ENCODE peak calls at places on chromosomes 6 and 20, in four cellular contexts. F, K, L and Y are unnamed samples.

GRCh38 chr6:116210750-116211425 is 43.0 kb downstream of the TSPYL4 start:
- DNase-seq in L (peak; percentile 66), K (no peak), F (no peak), Y (no peak)

GRCh38 chr6:146598785-146599405 is at the start of gene ADGB:
- DNase-seq in F (no peak), K (peak; percentile 15), L (peak; percentile 75), Y (peak; percentile 50)

GRCh38 chr20:64241061-64241460 is 14.5 kb upstream of the PCMTD2 start:
- DNase-seq in L (no peak), K (no peak), F (no peak), Y (no peak)

GRCh38 chr20:57444394-57445048 is 53.3 kb downstream of the RBM38 start:
- DNase-seq in K (no peak), F (no peak), L (no peak), Y (no peak)

GRCh38 chr6:74764486-74764885 is 441.4 kb downstream of the COL12A1 start:
- DNase-seq in F (no peak), L (no peak), K (no peak), Y (no peak)

GRCh38 chr6:56437171-56437900 is 190.0 kb upstream of the COL21A1 start:
- DNase-seq in K (no peak), L (no peak), F (no peak), Y (no peak)

GRCh38 chr6:14053776-14054175 is 63.8 kb upstream of the CD83 start:
- DNase-seq in L (no peak), F (no peak), K (no peak), Y (no peak)

GRCh38 chr6:138456393-138456775 is 42.9 kb downstream of the NHSL1 start:
- DNase-seq in L (no peak), K (no peak), F (no peak), Y (no peak)

GRCh38 chr6:7271205-7271534 is 41.8 kb downstream of the SSR1 start:
- DNase-seq in K (no peak), L (no peak), F (no peak), Y (no peak)

GRCh38 chr6:30613251-30614043 is 3.6 kb downstream of the PPP1R10 start:
- DNase-seq in K (no peak), F (no peak), L (no peak), Y (no peak)

GRCh38 chr6:140437619-140438345 is 1063.3 kb upstream of the CITED2 start:
- DNase-seq in F (no peak), L (no peak), K (no peak), Y (no peak)

GRCh38 chr20:50304501-50304856 is 113.8 kb downstream of the CEBPB start:
- DNase-seq in L (peak; percentile 93), K (no peak), F (no peak), Y (no peak)

GRCh38 chr6:105474234-105474633 is 71.4 kb upstream of the PREP start:
- DNase-seq in L (no peak), F (no peak), K (no peak), Y (no peak)

GRCh38 chr6:17393335-17394191 is at the start of gene CAP2:
- DNase-seq in K (peak; percentile 58), L (peak; percentile 44), F (peak; percentile 91), Y (peak; percentile 57)

GRCh38 chr20:35171753-35172433 is at the start of gene PROCR:
- DNase-seq in L (peak; percentile 95), K (peak; percentile 94), F (peak; percentile 96), Y (peak; percentile 21)

GRCh38 chr6:143620461-143620860 is 57.3 kb upstream of the PHACTR2 start:
- DNase-seq in K (no peak), F (no peak), L (peak; percentile 65), Y (no peak)

GRCh38 chr6:39062014-39062740 is 13.6 kb downstream of the GLP1R start:
- DNase-seq in K (no peak), L (no peak), F (peak; percentile 90), Y (no peak)

GRCh38 chr6:38517005-38517404 is 122.7 kb downstream of the BTBD9 start:
- DNase-seq in F (no peak), K (no peak), L (no peak), Y (no peak)

GRCh38 chr6:2920671-2921112 is 17.6 kb upstream of the SERPINB9 start:
- DNase-seq in F (peak; percentile 15), K (no peak), L (no peak), Y (no peak)

GRCh38 chr6:170052991-170053821 is 237.7 kb downstream of the DLL1 start:
- DNase-seq in L (no peak), F (peak; percentile 2), K (no peak), Y (peak; percentile 31)

GRCh38 chr6:168518867-168519266 is 77.9 kb downstream of the SMOC2 start:
- DNase-seq in L (no peak), F (no peak), K (no peak), Y (no peak)

GRCh38 chr6:121800047-121800446 is 364.6 kb downstream of the GJA1 start:
- DNase-seq in F (no peak), L (no peak), K (no peak), Y (no peak)

GRCh38 chr6:26205161-26205624 is 118.0 kb downstream of the HFE start:
- DNase-seq in K (peak; percentile 55), F (peak; percentile 95), L (peak; percentile 95), Y (peak; percentile 89)

GRCh38 chr6:24270011-24270410 is 87.8 kb downstream of the DCDC2 start:
- DNase-seq in K (no peak), L (no peak), F (no peak), Y (no peak)

GRCh38 chr6:134435814-134436280 is 117.9 kb upstream of the SGK1 start:
- DNase-seq in L (no peak), K (no peak), F (no peak), Y (no peak)

GRCh38 chr6:14770572-14770971 is 475.3 kb upstream of the JARID2 start:
- DNase-seq in F (no peak), L (peak; percentile 44), K (no peak), Y (no peak)

GRCh38 chr20:54698373-54698772 is 223.0 kb downstream of the DOK5 start:
- DNase-seq in L (no peak), F (no peak), K (no peak), Y (no peak)

GRCh38 chr20:35120012-35120701 is 27.0 kb downstream of the EDEM2 start:
- DNase-seq in K (no peak), L (peak; percentile 94), F (no peak), Y (no peak)

GRCh38 chr6:116580198-116580597 is 8.9 kb downstream of the RWDD1 start:
- DNase-seq in K (no peak), F (no peak), L (peak; percentile 78), Y (no peak)

GRCh38 chr6:13586936-13587542 is 12.6 kb downstream of the SIRT5 start:
- DNase-seq in L (no peak), F (no peak), K (no peak), Y (no peak)

GRCh38 chr20:37295595-37295994 is 6.1 kb downstream of the MANBAL start:
- DNase-seq in L (no peak), F (no peak), K (peak; percentile 25), Y (no peak)
- H3K4me3 ChIP-seq in L (no peak overlapping the region), F (no peak overlapping the region), K (no peak overlapping the region), Y (no peak overlapping the region)

DNA sequence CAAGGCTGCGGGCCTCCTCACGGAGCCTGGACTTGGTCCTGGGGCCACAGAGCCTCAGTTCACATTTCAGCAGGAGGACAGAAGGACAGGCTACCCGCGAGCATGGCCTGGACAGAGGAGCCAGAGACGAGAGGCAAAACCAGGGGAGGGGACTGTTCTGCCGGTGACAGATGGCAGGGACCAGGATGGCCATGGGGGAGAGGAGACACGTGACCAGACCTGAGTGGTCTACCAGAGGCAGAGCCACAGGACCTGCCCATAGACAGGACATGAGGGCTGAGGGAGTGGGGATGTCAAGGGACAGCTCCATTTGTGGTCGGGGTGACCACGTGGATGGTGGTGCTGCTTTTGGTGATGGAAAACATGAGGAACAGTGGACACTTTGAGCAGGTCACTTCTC is 207.9 kb downstream of the NFATC2 start:
- DNase-seq in L (no peak), K (no peak), F (no peak), Y (no peak)
- H3K27ac ChIP-seq in L (no peak overlapping the region), K (peak overlapping the region; percentile 71), F (no peak overlapping the region), Y (no peak overlapping the region)

DNA sequence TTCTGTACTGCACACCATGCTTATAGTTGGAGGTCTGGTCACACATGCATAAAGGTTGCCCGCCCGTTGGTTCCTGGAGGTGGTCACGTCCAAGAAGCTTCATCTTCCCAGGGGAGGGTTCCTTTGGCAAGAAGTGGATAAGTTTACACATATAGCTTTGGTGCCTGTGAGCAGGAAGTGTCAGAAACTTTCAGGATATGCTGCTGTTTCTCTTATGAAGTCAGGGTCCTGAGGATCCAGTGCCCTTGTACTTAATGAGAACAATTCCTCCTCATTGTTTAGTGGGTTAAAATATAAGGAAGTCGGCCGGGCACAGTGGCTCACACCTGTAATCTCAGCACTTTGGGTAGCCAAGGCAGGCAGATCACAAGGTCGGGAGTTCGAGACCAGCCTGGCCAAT is 115.5 kb upstream of the DUSP22 start:
- DNase-seq in F (no peak), K (no peak), L (no peak), Y (no peak)
- TF ChIP-seq CTCF in F (no peak), K (no peak), L (no peak), Y (no peak)

GRCh38 chr6:165468361-165468760 is 159.0 kb upstream of the C6orf118 start:
- DNase-seq in L (no peak), K (no peak), F (no peak), Y (no peak)

GRCh38 chr6:165469483-165469882 is 160.1 kb upstream of the C6orf118 start:
- DNase-seq in K (no peak), L (no peak), F (no peak), Y (no peak)

DNA sequence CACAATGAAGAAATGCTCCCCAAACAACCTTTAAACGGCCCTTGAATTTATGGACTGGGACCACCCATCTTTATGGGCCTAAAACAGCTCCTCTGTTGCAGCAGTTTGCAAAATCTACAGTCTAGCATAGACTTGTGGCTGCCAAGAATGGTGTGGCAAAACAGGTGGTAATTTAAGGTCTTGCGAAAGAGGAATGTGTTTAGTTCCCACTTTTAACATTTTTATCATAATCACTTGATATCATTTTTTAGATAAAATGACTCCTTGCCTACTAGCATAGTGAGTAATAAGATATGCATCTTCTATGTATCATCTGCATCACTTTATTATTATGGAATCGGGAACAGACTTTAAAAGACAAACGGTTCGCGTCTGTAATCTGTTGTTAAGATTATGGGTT is 159.4 kb upstream of the C6orf118 start:
- DNase-seq in K (no peak), F (no peak), L (peak; percentile 26), Y (no peak)
- H3K4me3 ChIP-seq in K (no peak overlapping the region), F (no peak overlapping the region), L (no peak overlapping the region), Y (no peak overlapping the region)

GRCh38 chr20:38645318-38645717 is 43.7 kb downstream of the ARHGAP40 start:
- DNase-seq in L (no peak), F (no peak), K (no peak), Y (no peak)
- H3K27ac ChIP-seq in L (no peak overlapping the region), F (no peak overlapping the region), K (no peak overlapping the region), Y (no peak overlapping the region)

GRCh38 chr6:36545767-36546663 is 1.3 kb downstream of the STK38 start:
- DNase-seq in L (peak; percentile 37), K (no peak), F (peak; percentile 33), Y (no peak)

GRCh38 chr6:36547646-36548400 is 544 bp upstream of the STK38 start:
- DNase-seq in L (no peak), F (no peak), K (no peak), Y (no peak)

GRCh38 chr6:36546664-36546957 is 668 bp downstream of the STK38 start:
- DNase-seq in F (no peak), K (no peak), L (no peak), Y (no peak)

GRCh38 chr6:36548401-36548743 is 1.1 kb upstream of the STK38 start:
- DNase-seq in L (no peak), K (no peak), F (no peak), Y (no peak)

GRCh38 chr6:36546958-36547645 is at the start of gene STK38:
- DNase-seq in F (peak; percentile 97), K (peak; percentile 90), L (peak; percentile 92), Y (peak; percentile 82)
- TF ChIP-seq CTCF in F (peak; percentile 40), K (peak; percentile 24), L (peak; percentile 10), Y (peak; percentile 45)